ENCODE peak calls at places on chromosome 12, in five cellular contexts. G, K, U, Z and I are unnamed samples.

GRCh38 chr12:92612611-92613010 is 90.2 kb upstream of the PLEKHG7 start:
- DNase-seq in Z (no peak), U (no peak), G (no peak), K (no peak), I (no peak)

GRCh38 chr12:132078190-132078589 is 65.9 kb downstream of the DDX51 start:
- DNase-seq in G (no peak), U (no peak), Z (no peak), K (no peak), I (no peak)

GRCh38 chr12:128745772-128746689 is 77.7 kb downstream of the SLC15A4 start:
- DNase-seq in U (no peak), G (no peak), K (no peak), Z (no peak), I (no peak)

GRCh38 chr12:21559855-21560569 is 33.9 kb downstream of the SPX start:
- DNase-seq in U (no peak), Z (peak; percentile 74), K (no peak), G (no peak), I (peak; percentile 14)

GRCh38 chr12:52200783-52201519 is 9.1 kb upstream of the KRT80 start:
- DNase-seq in K (no peak), U (peak; percentile 69), Z (no peak), G (no peak), I (no peak)

GRCh38 chr12:107119091-107119490 is 25.7 kb upstream of the CRY1 start:
- DNase-seq in Z (no peak), K (no peak), U (no peak), G (no peak), I (no peak)

GRCh38 chr12:132211811-132212210 is 67.6 kb downstream of the NOC4L start:
- DNase-seq in U (no peak), Z (no peak), G (no peak), K (no peak), I (no peak)

GRCh38 chr12:51270067-51270846 is at the start of gene SMAGP:
- DNase-seq in Z (peak; percentile 68), G (peak; percentile 54), U (peak; percentile 73), K (no peak), I (peak; percentile 5)

GRCh38 chr12:14771651-14772137 is 31.6 kb downstream of the WBP11 start:
- DNase-seq in Z (peak; percentile 27), G (no peak), K (no peak), U (peak; percentile 49), I (no peak)

GRCh38 chr12:64229240-64229639 is 7.1 kb upstream of the KICS2 start:
- DNase-seq in G (no peak), Z (no peak), K (no peak), U (no peak), I (no peak)

GRCh38 chr12:121499929-121500793 is 80.7 kb downstream of the KDM2B start:
- DNase-seq in G (peak; percentile 72), U (peak; percentile 76), K (no peak), Z (peak; percentile 65), I (peak; percentile 77)

GRCh38 chr12:52907092-52907810 is 2.4 kb upstream of the KRT8 start:
- DNase-seq in K (no peak), U (peak; percentile 38), Z (peak; percentile 70), G (no peak), I (no peak)

GRCh38 chr12:26434299-26434915 is 239.0 kb downstream of the SSPN start:
- DNase-seq in K (peak; percentile 29), G (peak; percentile 5), U (peak; percentile 91), Z (peak; percentile 77), I (no peak)

GRCh38 chr12:63752283-63752682 is 27.4 kb upstream of the RXYLT1 start:
- DNase-seq in U (peak; percentile 16), K (no peak), G (no peak), Z (no peak), I (no peak)

GRCh38 chr12:39127401-39127800 is 222.0 kb upstream of the CPNE8 start:
- DNase-seq in U (no peak), Z (peak; percentile 75), G (no peak), K (no peak), I (no peak)

GRCh38 chr12:111152581-111152980 is 216.3 kb downstream of the PHETA1 start:
- DNase-seq in U (no peak), K (no peak), Z (no peak), G (no peak), I (no peak)

GRCh38 chr12:75863475-75863874 is 168.1 kb downstream of the PHLDA1 start:
- DNase-seq in Z (peak; percentile 79), G (no peak), K (no peak), U (no peak), I (no peak)

GRCh38 chr12:11497995-11498394 is 102.6 kb upstream of the PRB2 start:
- DNase-seq in G (no peak), K (no peak), U (no peak), Z (no peak), I (no peak)

GRCh38 chr12:48999371-49000131 is at the start of gene DDN:
- DNase-seq in U (peak; percentile 94), G (peak; percentile 74), K (no peak), Z (peak; percentile 63), I (no peak)

GRCh38 chr12:101891462-101891971 is 14.1 kb downstream of the DRAM1 start:
- DNase-seq in K (no peak), U (peak; percentile 86), G (no peak), Z (peak; percentile 67), I (no peak)

DNA sequence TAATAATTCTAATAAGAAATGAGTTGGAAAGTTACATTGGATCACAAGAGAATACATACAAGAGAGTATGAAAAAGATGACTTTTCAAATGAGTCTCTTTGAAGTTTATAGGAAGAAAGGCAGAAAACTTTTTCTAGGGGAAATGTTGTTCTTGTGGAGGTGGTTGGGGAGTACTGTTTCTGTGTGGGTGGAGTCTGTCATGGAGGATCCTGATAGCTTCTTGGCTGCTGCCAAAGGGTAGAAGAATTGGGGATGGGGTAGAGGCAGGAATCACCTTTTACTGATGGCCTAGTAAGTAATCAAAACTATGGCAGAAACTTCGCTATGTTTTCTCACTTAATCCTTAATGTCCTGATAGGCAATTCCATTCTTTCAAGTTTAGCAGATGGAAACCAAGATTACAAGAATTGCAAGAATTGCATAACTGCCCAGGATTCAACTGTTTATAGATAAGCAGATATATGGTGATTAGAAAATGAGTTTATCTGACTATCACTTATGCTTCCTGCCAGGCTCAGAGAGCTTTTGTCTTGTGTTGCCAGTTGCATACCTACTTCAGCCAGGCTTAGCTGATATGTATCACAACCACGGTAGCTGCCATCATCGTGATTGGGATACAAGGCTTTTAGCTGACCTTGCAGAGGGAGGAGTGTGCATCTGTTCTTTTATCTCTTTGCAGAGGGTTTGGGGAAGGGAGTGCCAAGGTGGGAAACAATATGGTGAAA is 463.9 kb downstream of the TMTC2 start:
- DNase-seq in U (no peak), G (no peak), K (no peak), Z (no peak), I (no peak)
- TF ChIP-seq POLR2A in U (no peak), G (no peak), K (no peak), Z (no peak), I (no peak)

GRCh38 chr12:27779837-27780611 is at the start of the genes KLHL42 and MANSC4:
- DNase-seq in Z (peak; percentile 75), U (peak; percentile 91), K (no peak), G (peak; percentile 64), I (peak; percentile 33)
- TF ChIP-seq POLR2A in Z (peak; percentile 55), U (peak; percentile 41), K (peak; percentile 58), G (peak; percentile 78), I (peak; percentile 57)

GRCh38 chr12:88375301-88375959 is 204.8 kb downstream of the KITLG start:
- DNase-seq in G (no peak), Z (no peak), K (no peak), U (no peak), I (no peak)

GRCh38 chr12:88375960-88376305 is 204.3 kb downstream of the KITLG start:
- DNase-seq in K (no peak), Z (no peak), G (no peak), U (no peak), I (no peak)

DNA sequence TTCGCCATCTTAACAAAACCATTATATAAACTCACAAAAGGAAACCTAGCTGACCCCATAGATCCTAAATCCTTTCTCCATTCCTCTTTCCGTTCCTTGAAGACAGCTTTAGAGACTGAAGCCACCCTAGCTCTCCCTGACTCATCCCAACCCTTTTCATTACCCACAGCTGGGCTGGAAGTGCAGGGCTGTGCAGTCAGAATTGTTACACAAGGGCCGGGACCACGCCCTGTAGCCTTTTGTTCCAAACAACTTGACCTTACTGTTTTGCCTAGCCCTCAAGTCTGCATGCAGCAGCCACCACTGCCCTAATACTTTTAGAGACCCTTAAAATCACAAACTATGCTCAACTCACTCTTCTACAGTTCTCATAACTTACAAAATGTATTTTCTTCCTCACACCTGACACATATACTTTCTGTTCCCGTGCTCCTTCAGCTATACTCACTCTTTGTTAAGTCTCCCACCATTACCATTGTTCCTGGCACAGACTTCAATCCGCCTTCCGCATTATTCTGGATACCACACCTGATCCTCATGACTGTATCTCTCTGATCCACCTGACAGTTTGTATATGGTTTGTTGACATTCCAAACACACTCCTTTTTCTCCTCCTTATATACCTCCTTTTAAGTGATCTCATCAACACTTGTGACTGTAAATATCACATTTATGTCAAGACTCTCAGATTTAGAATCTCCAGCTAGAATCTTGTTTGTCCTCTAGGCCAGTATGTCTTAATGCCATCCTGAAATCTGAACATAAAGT is 208.7 kb downstream of the KITLG start:
- DNase-seq in U (no peak), K (no peak), G (no peak), Z (peak; percentile 9), I (peak; percentile 28)
- TF ChIP-seq POLR2A in U (no peak), K (no peak), G (no peak), Z (no peak), I (no peak)

GRCh38 chr12:9761407-9761736 is 671 bp upstream of the CD69 start:
- DNase-seq in K (no peak), G (no peak), U (no peak), Z (no peak), I (no peak)

GRCh38 chr12:9763025-9763424 is 2.3 kb upstream of the CD69 start:
- DNase-seq in K (no peak), G (no peak), U (peak; percentile 34), Z (no peak), I (no peak)

GRCh38 chr12:9759680-9760592 is 765 bp downstream of the CD69 start:
- DNase-seq in K (no peak), Z (no peak), G (no peak), U (no peak), I (no peak)

GRCh38 chr12:9762369-9762768 is 1.7 kb upstream of the CD69 start:
- DNase-seq in Z (no peak), K (no peak), U (no peak), G (no peak), I (no peak)

GRCh38 chr12:9760699-9761406 is at the start of gene CD69:
- DNase-seq in U (no peak), G (no peak), K (no peak), Z (no peak), I (no peak)
- TF ChIP-seq POLR2A in U (peak; percentile 93), G (peak; percentile 99), K (no peak), Z (no peak), I (peak; percentile 29)

DNA sequence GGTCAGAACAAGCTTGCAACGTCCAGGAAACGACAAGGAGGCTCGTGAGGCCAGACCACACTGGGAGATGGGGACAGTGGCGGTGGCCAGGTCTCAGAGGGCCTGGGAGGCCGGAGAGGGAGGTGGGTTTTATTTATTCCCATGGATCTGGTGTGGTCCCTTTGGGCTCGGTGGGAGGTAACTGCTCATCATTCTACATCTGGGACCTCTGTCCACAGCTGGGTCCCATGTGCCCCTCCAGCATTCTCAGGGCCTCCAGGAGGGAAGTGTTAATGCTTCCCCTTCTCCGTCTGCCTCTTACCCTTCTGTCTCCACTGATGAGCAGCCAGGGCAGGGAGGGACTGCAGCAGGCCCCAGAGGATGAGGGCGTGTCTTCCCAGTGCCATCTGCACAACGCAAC is 35.7 kb upstream of the NCOR2 start:
- DNase-seq in G (no peak), K (no peak), Z (no peak), U (no peak), I (no peak)
- TF ChIP-seq POLR2A in G (no peak), K (no peak), Z (no peak), U (no peak), I (no peak)